ENCODE peak calls at places on chromosomes 2 and 18, in ten cellular contexts. One of them, this sample, is unnamed.

GRCh38 chr2:27095745-27096651 is 9.4 kb downstream of the KHK start:
- DNase-seq in A549: peak
- DNase-seq in SK-N-SH: peak
- DNase-seq in heart right ventricle: peak
- DNase-seq in tibial nerve: peak
- DNase-seq in IMR-90: peak
- DNase-seq in CD8-positive, alpha-beta T cell: peak
- DNase-seq in endodermal cell: peak
- DNase-seq in colonic mucosa: peak
- DNase-seq in fibroblast of lung: peak
- DNase-seq in this sample: no peak

GRCh38 chr18:57574866-57575265 is 11.6 kb downstream of the FECH start:
- DNase-seq in SK-N-SH: no peak
- DNase-seq in colonic mucosa: no peak
- DNase-seq in CD8-positive, alpha-beta T cell: no peak
- DNase-seq in fibroblast of lung: no peak
- DNase-seq in IMR-90: no peak
- DNase-seq in A549: no peak
- DNase-seq in heart right ventricle: no peak
- DNase-seq in endodermal cell: no peak
- DNase-seq in tibial nerve: no peak
- DNase-seq in this sample: no peak

GRCh38 chr18:32582455-32582854 is 111.8 kb upstream of the GAREM1 start:
- DNase-seq in tibial nerve: no peak
- DNase-seq in fibroblast of lung: peak
- DNase-seq in A549: no peak
- DNase-seq in CD8-positive, alpha-beta T cell: no peak
- DNase-seq in SK-N-SH: no peak
- DNase-seq in endodermal cell: no peak
- DNase-seq in heart right ventricle: no peak
- DNase-seq in IMR-90: no peak
- DNase-seq in colonic mucosa: no peak
- DNase-seq in this sample: no peak

GRCh38 chr2:201130524-201131186 is 14.7 kb downstream of the CFLAR start:
- DNase-seq in endodermal cell: no peak
- DNase-seq in IMR-90: peak
- DNase-seq in fibroblast of lung: peak
- DNase-seq in SK-N-SH: no peak
- DNase-seq in A549: peak
- DNase-seq in tibial nerve: no peak
- DNase-seq in heart right ventricle: peak
- DNase-seq in CD8-positive, alpha-beta T cell: peak
- DNase-seq in colonic mucosa: no peak
- DNase-seq in this sample: no peak

GRCh38 chr2:64354857-64355680 is 98.9 kb upstream of the LGALSL start:
- DNase-seq in tibial nerve: no peak
- DNase-seq in fibroblast of lung: peak
- DNase-seq in heart right ventricle: no peak
- DNase-seq in A549: peak
- DNase-seq in endodermal cell: no peak
- DNase-seq in CD8-positive, alpha-beta T cell: no peak
- DNase-seq in SK-N-SH: no peak
- DNase-seq in colonic mucosa: no peak
- DNase-seq in IMR-90: peak
- DNase-seq in this sample: no peak

GRCh38 chr2:28155627-28156026 is 237.0 kb upstream of the FOSL2 start:
- DNase-seq in fibroblast of lung: no peak
- DNase-seq in tibial nerve: no peak
- DNase-seq in colonic mucosa: no peak
- DNase-seq in IMR-90: no peak
- DNase-seq in A549: peak
- DNase-seq in heart right ventricle: no peak
- DNase-seq in CD8-positive, alpha-beta T cell: no peak
- DNase-seq in endodermal cell: peak
- DNase-seq in SK-N-SH: peak
- DNase-seq in this sample: no peak

GRCh38 chr2:120650022-120650644 is 85.5 kb upstream of the GLI2 start:
- DNase-seq in colonic mucosa: no peak
- DNase-seq in heart right ventricle: no peak
- DNase-seq in IMR-90: no peak
- DNase-seq in tibial nerve: no peak
- DNase-seq in A549: no peak
- DNase-seq in endodermal cell: no peak
- DNase-seq in fibroblast of lung: no peak
- DNase-seq in SK-N-SH: no peak
- DNase-seq in CD8-positive, alpha-beta T cell: no peak
- DNase-seq in this sample: no peak

GRCh38 chr2:134372611-134373131 is 118.8 kb downstream of the MGAT5 start:
- DNase-seq in fibroblast of lung: peak
- DNase-seq in heart right ventricle: peak
- DNase-seq in tibial nerve: no peak
- DNase-seq in endodermal cell: no peak
- DNase-seq in CD8-positive, alpha-beta T cell: no peak
- DNase-seq in IMR-90: peak
- DNase-seq in SK-N-SH: no peak
- DNase-seq in A549: no peak
- DNase-seq in colonic mucosa: no peak
- DNase-seq in this sample: no peak

GRCh38 chr2:46749042-46749461 is 166.6 kb downstream of the MCFD2 start:
- DNase-seq in heart right ventricle: no peak
- DNase-seq in colonic mucosa: no peak
- DNase-seq in IMR-90: peak
- DNase-seq in endodermal cell: no peak
- DNase-seq in CD8-positive, alpha-beta T cell: no peak
- DNase-seq in tibial nerve: no peak
- DNase-seq in A549: peak
- DNase-seq in fibroblast of lung: peak
- DNase-seq in SK-N-SH: no peak
- DNase-seq in this sample: no peak

GRCh38 chr2:11574176-11575046 is 40.6 kb downstream of the GREB1 start:
- DNase-seq in heart right ventricle: no peak
- DNase-seq in IMR-90: peak
- DNase-seq in CD8-positive, alpha-beta T cell: no peak
- DNase-seq in fibroblast of lung: peak
- DNase-seq in endodermal cell: no peak
- DNase-seq in A549: no peak
- DNase-seq in tibial nerve: no peak
- DNase-seq in SK-N-SH: no peak
- DNase-seq in colonic mucosa: no peak
- DNase-seq in this sample: no peak

GRCh38 chr2:28445448-28446258 is 50.2 kb upstream of the PLB1 start:
- DNase-seq in endodermal cell: no peak
- DNase-seq in fibroblast of lung: peak
- DNase-seq in tibial nerve: no peak
- DNase-seq in CD8-positive, alpha-beta T cell: no peak
- DNase-seq in heart right ventricle: no peak
- DNase-seq in IMR-90: peak
- DNase-seq in SK-N-SH: peak
- DNase-seq in A549: peak
- DNase-seq in colonic mucosa: no peak
- DNase-seq in this sample: no peak

DNA sequence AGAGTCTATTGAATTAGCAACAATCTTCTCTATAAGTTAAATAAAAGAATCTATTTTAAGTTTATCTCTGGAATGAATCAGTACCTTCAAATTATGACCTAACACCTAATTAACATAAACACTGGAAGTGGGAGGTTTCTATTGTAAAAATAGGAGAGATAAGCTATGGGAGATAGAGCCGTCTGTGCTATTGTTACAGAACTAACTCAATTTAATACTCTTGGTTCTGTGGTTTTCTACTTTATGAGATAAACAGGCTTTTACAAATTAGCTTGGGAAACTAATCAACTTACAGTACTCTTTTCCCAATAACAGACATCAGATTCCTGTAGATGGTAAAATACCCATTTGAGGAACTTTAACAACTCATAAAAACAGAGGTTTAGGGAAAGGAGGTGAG is 25.6 kb upstream of the STAT1 start:
- DNase-seq in endodermal cell: no peak
- DNase-seq in colonic mucosa: no peak
- DNase-seq in A549: no peak
- DNase-seq in SK-N-SH: peak
- DNase-seq in heart right ventricle: no peak
- DNase-seq in tibial nerve: no peak
- DNase-seq in CD8-positive, alpha-beta T cell: no peak
- DNase-seq in IMR-90: no peak
- DNase-seq in fibroblast of lung: no peak
- DNase-seq in this sample: no peak
- TF ChIP-seq CTCF in endodermal cell: no peak
- TF ChIP-seq CTCF in colonic mucosa: no peak
- TF ChIP-seq CTCF in A549: no peak
- TF ChIP-seq CTCF in SK-N-SH: no peak
- TF ChIP-seq CTCF in heart right ventricle: no peak
- TF ChIP-seq CTCF in tibial nerve: no peak
- TF ChIP-seq CTCF in CD8-positive, alpha-beta T cell: no peak
- TF ChIP-seq CTCF in IMR-90: no peak
- TF ChIP-seq CTCF in fibroblast of lung: no peak
- TF ChIP-seq CTCF in this sample: no peak

GRCh38 chr2:169573974-169574299 is 272 bp upstream of the FASTKD1 start:
- DNase-seq in heart right ventricle: no peak
- DNase-seq in fibroblast of lung: no peak
- DNase-seq in tibial nerve: no peak
- DNase-seq in CD8-positive, alpha-beta T cell: no peak
- DNase-seq in A549: no peak
- DNase-seq in IMR-90: no peak
- DNase-seq in colonic mucosa: no peak
- DNase-seq in endodermal cell: no peak
- DNase-seq in SK-N-SH: no peak
- DNase-seq in this sample: no peak
- H3K4me3 ChIP-seq in heart right ventricle: peak
- H3K4me3 ChIP-seq in fibroblast of lung: peak
- H3K4me3 ChIP-seq in tibial nerve: peak
- H3K4me3 ChIP-seq in CD8-positive, alpha-beta T cell: peak
- H3K4me3 ChIP-seq in A549: peak
- H3K4me3 ChIP-seq in IMR-90: peak
- H3K4me3 ChIP-seq in colonic mucosa: peak
- H3K4me3 ChIP-seq in endodermal cell: peak
- H3K4me3 ChIP-seq in SK-N-SH: peak
- H3K4me3 ChIP-seq in this sample: peak

DNA sequence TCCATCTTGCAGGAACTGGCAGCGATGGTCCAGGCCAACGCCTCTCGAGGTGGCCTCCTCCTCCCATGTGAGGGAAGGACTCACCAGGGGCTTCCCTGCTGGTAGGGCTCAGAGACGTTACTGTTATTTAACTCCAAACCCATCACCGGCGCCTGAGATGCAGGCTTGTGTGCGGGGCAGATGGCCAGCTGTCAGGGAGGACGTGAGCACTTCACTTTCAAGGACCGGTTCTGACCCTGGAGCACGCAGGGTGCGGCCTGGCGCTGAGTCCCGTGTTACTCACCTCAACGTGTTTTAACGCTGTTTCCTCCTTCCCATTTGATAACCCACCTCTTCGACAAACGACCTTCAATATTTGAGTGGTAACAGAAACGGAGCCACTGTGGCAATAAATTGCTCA is 350.2 kb downstream of the ZNF516 start:
- DNase-seq in endodermal cell: no peak
- DNase-seq in SK-N-SH: no peak
- DNase-seq in A549: no peak
- DNase-seq in colonic mucosa: no peak
- DNase-seq in CD8-positive, alpha-beta T cell: no peak
- DNase-seq in tibial nerve: no peak
- DNase-seq in heart right ventricle: no peak
- DNase-seq in fibroblast of lung: no peak
- DNase-seq in IMR-90: no peak
- DNase-seq in this sample: no peak
- H3K27ac ChIP-seq in endodermal cell: no peak
- H3K27ac ChIP-seq in SK-N-SH: no peak
- H3K27ac ChIP-seq in A549: no peak
- H3K27ac ChIP-seq in colonic mucosa: no peak
- H3K27ac ChIP-seq in CD8-positive, alpha-beta T cell: no peak
- H3K27ac ChIP-seq in tibial nerve: no peak
- H3K27ac ChIP-seq in heart right ventricle: no peak
- H3K27ac ChIP-seq in fibroblast of lung: no peak
- H3K27ac ChIP-seq in IMR-90: no peak
- H3K27ac ChIP-seq in this sample: no peak

GRCh38 chr2:212548459-212548815 is 9.8 kb upstream of the ERBB4 start:
- DNase-seq in A549: peak
- DNase-seq in SK-N-SH: peak
- DNase-seq in CD8-positive, alpha-beta T cell: no peak
- DNase-seq in colonic mucosa: no peak
- DNase-seq in endodermal cell: no peak
- DNase-seq in heart right ventricle: peak
- DNase-seq in fibroblast of lung: peak
- DNase-seq in IMR-90: peak
- DNase-seq in tibial nerve: peak
- DNase-seq in this sample: no peak
- TF ChIP-seq CTCF in A549: peak
- TF ChIP-seq CTCF in SK-N-SH: peak
- TF ChIP-seq CTCF in CD8-positive, alpha-beta T cell: no peak
- TF ChIP-seq CTCF in colonic mucosa: no peak
- TF ChIP-seq CTCF in endodermal cell: peak
- TF ChIP-seq CTCF in heart right ventricle: peak
- TF ChIP-seq CTCF in fibroblast of lung: peak
- TF ChIP-seq CTCF in IMR-90: peak
- TF ChIP-seq CTCF in tibial nerve: peak
- TF ChIP-seq CTCF in this sample: no peak